ENCODE peak calls at places on chromosome 1, in four cellular contexts. Z, U, C and J are unnamed samples.
A peak's percentile ranks its signal among the peaks of the same experiment; 100 is the strongest.

GRCh38 chr1:52306227-52307006 is 59.6 kb downstream of the CC2D1B start:
- DNase-seq in U (no peak), Z (no peak), C (no peak), J (no peak)

GRCh38 chr1:111746614-111746999 is 7.4 kb upstream of the INKA2 start:
- DNase-seq in Z (no peak), C (no peak), U (no peak), J (no peak)

GRCh38 chr1:162502928-162503327 is 5.3 kb downstream of the UHMK1 start:
- DNase-seq in C (peak; percentile 40), Z (no peak), U (no peak), J (no peak)

GRCh38 chr1:74468982-74469603 is 43.3 kb downstream of the LRRC53 start:
- DNase-seq in Z (no peak), C (peak; percentile 40), U (no peak), J (no peak)

GRCh38 chr1:3463013-3463385 is 8.5 kb downstream of the ARHGEF16 start:
- DNase-seq in Z (no peak), U (peak; percentile 29), C (no peak), J (no peak)

GRCh38 chr1:8213136-8213535 is 104.8 kb upstream of the SLC45A1 start:
- DNase-seq in U (no peak), Z (no peak), C (no peak), J (no peak)

GRCh38 chr1:204377800-204378608 is 18.3 kb upstream of the PLEKHA6 start:
- DNase-seq in C (no peak), U (no peak), Z (no peak), J (no peak)

GRCh38 chr1:151718011-151718431 is 1.4 kb upstream of the CELF3 start:
- DNase-seq in Z (no peak), U (no peak), C (no peak), J (no peak)

GRCh38 chr1:31605908-31606427 is 11.5 kb upstream of the HCRTR1 start:
- DNase-seq in Z (no peak), U (no peak), C (peak; percentile 47), J (no peak)

GRCh38 chr1:150151291-150152181 is 1.8 kb downstream of the PLEKHO1 start:
- DNase-seq in U (peak; percentile 51), C (no peak), Z (no peak), J (no peak)

GRCh38 chr1:32199717-32200072 is 700 bp upstream of the CCDC28B start:
- DNase-seq in Z (no peak), U (peak; percentile 68), C (no peak), J (no peak)

GRCh38 chr1:93255222-93256079 is 74.9 kb downstream of the CCDC18 start:
- DNase-seq in Z (no peak), C (peak; percentile 79), U (no peak), J (no peak)

GRCh38 chr1:235073331-235073967 is 55.2 kb downstream of the TOMM20 start:
- DNase-seq in Z (no peak), U (peak; percentile 47), C (no peak), J (no peak)

GRCh38 chr1:159653201-159653600 is 61.2 kb downstream of the CRP start:
- DNase-seq in Z (no peak), C (no peak), U (no peak), J (no peak)

GRCh38 chr1:16212251-16212961 is at the start of gene ARHGEF19:
- DNase-seq in C (no peak), Z (no peak), U (no peak), J (no peak)

GRCh38 chr1:89965203-89965900 is 29.6 kb upstream of the ZNF326 start:
- DNase-seq in Z (no peak), C (peak; percentile 37), U (no peak), J (no peak)

GRCh38 chr1:10724052-10724494 is 72.4 kb downstream of the CASZ1 start:
- DNase-seq in U (no peak), Z (no peak), C (peak; percentile 32), J (no peak)

GRCh38 chr1:45348966-45349677 is 8.9 kb upstream of the MUTYH start:
- DNase-seq in Z (no peak), C (no peak), U (peak; percentile 54), J (no peak)

GRCh38 chr1:171513743-171514142 is 28.4 kb downstream of the PRRC2C start:
- DNase-seq in U (no peak), Z (no peak), C (no peak), J (no peak)

GRCh38 chr1:116817582-116818064 is 63.4 kb downstream of the CD2 start:
- DNase-seq in Z (no peak), U (no peak), C (peak; percentile 2), J (no peak)

GRCh38 chr1:214570442-214570841 is 19.0 kb upstream of the PTPN14 start:
- DNase-seq in U (no peak), C (peak; percentile 53), Z (no peak), J (no peak)

GRCh38 chr1:76083189-76083588 is 8.6 kb downstream of the ST6GALNAC3 start:
- DNase-seq in C (no peak), Z (no peak), U (no peak), J (no peak)

GRCh38 chr1:150226486-150226885 is 9.4 kb downstream of the ANP32E start:
- DNase-seq in Z (no peak), U (no peak), C (no peak), J (no peak)

GRCh38 chr1:183876284-183876683 is 71.4 kb downstream of the RGL1 start:
- DNase-seq in C (no peak), U (no peak), Z (no peak), J (no peak)

GRCh38 chr1:183267646-183268431 is 81.8 kb downstream of the LAMC2 start:
- DNase-seq in C (peak; percentile 89), U (no peak), Z (no peak), J (no peak)

GRCh38 chr1:226425431-226426031 is 17.6 kb upstream of the PARP1 start:
- DNase-seq in Z (no peak), C (no peak), U (no peak), J (no peak)

GRCh38 chr1:150551049-150551783 is 2.0 kb downstream of the ADAMTSL4 start:
- DNase-seq in Z (no peak), C (no peak), U (no peak), J (no peak)

GRCh38 chr1:27668808-27669723 is 2.9 kb downstream of the IFI6 start:
- DNase-seq in U (peak; percentile 89), C (peak; percentile 61), Z (no peak), J (no peak)

GRCh38 chr1:27672750-27673112 is 739 bp upstream of the IFI6 start:
- DNase-seq in U (no peak), Z (no peak), C (peak; percentile 43), J (no peak)

GRCh38 chr1:27668121-27668807 is 3.7 kb downstream of the IFI6 start:
- DNase-seq in C (no peak), U (no peak), Z (no peak), J (no peak)

GRCh38 chr1:27669876-27670275 is 2.1 kb downstream of the IFI6 start:
- DNase-seq in C (no peak), Z (no peak), U (no peak), J (no peak)

GRCh38 chr1:27671964-27672749 is at the start of gene IFI6:
- DNase-seq in Z (no peak), U (peak; percentile 85), C (peak; percentile 96), J (peak; percentile 63)
- TF ChIP-seq CTCF in Z (peak; percentile 37), U (peak; percentile 61), C (peak; percentile 53), J (peak; percentile 63)

GRCh38 chr1:203175237-203176181 is at the start of gene MYBPH:
- DNase-seq in C (no peak), U (peak; percentile 12), Z (no peak), J (no peak)

GRCh38 chr1:203174324-203174985 is 1.2 kb downstream of the MYBPH start:
- DNase-seq in U (peak; percentile 15), Z (no peak), C (no peak), J (no peak)

GRCh38 chr1:203172184-203173115 is 3.2 kb downstream of the MYBPH start:
- DNase-seq in U (peak; percentile 38), C (peak; percentile 28), Z (no peak), J (no peak)

GRCh38 chr1:203173156-203173555 is 2.5 kb downstream of the MYBPH start:
- DNase-seq in Z (no peak), U (peak; percentile 14), C (no peak), J (no peak)

GRCh38 chr1:203173566-203173965 is 2.1 kb downstream of the MYBPH start:
- DNase-seq in U (peak; percentile 11), C (no peak), Z (no peak), J (no peak)
- H3K4me1 ChIP-seq in U (peaks cover 2% of the 10 kb centered on the region), C (peaks cover 25% of the 10 kb centered on the region), Z (no peaks in the 10 kb centered on the region), J (no peaks in the 10 kb centered on the region)

GRCh38 chr1:237492359-237492758 is 398.4 kb downstream of the ZP4 start:
- DNase-seq in Z (no peak), C (no peak), U (no peak), J (no peak)
- TF ChIP-seq CTCF in Z (no peak), C (no peak), U (no peak), J (no peak)

GRCh38 chr1:39269791-39270342 is 65.4 kb downstream of the MACF1 start:
- DNase-seq in Z (no peak), C (peak; percentile 82), U (no peak), J (no peak)
- H3K4me1 ChIP-seq in Z (peaks cover 22% of the 10 kb centered on the region), C (peaks cover 18% of the 10 kb centered on the region), U (peaks cover 20% of the 10 kb centered on the region), J (peaks cover 81% of the 10 kb centered on the region)

GRCh38 chr1:102970496-102971078 is 137.7 kb downstream of the COL11A1 start:
- DNase-seq in C (peak; percentile 78), Z (no peak), U (no peak), J (no peak)
- TF ChIP-seq CTCF in C (peak; percentile 61), Z (peak; percentile 27), U (no peak), J (peak; percentile 31)

DNA sequence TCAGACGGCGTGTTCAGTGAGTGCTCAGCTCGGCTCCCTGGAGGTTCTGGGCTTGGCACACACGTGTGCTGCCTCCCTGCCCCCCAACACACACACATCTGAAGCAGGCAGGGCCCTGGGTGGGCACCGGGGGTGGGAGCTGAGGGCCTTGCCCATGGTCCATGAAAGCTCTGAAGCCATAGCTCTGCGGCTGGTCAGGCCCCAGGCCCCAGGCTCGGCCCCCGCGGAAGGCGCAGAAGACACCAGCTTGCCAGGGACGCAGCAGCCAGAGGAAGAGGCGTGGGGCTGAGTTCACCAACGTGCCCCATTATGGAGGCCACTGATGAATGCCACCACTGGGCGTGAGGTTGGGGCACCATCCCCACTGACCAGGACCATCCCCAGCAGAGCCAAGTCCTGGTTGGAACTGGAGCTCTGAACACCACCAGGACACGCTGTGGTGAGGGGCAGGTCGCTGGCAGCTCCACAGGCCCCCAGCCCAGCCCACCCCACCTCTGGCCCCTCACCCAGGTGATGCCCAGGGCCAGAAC is 4.2 kb downstream of the AURKAIP1 start:
- DNase-seq in C (no peak), Z (no peak), U (no peak), J (no peak)
- H3K4me1 ChIP-seq in C (peaks cover 13% of the 10 kb centered on the region), Z (peaks cover 23% of the 10 kb centered on the region), U (peaks cover 6% of the 10 kb centered on the region), J (peaks cover 20% of the 10 kb centered on the region)

GRCh38 chr1:202002447-202002846 is 7.9 kb upstream of the ELF3 start:
- DNase-seq in C (no peak), U (no peak), Z (no peak), J (no peak)
- TF ChIP-seq CTCF in C (no peak), U (no peak), Z (no peak), J (no peak)